ENCODE peak calls at places on chromosomes 6 and 20, in nine cellular contexts. F is IMR-90; J is A549; H is type B pancreatic cell; B is HFFc6; Z is nucleus accumbens; W is psoas muscle; V is effector memory CD8-positive, alpha-beta T cell; A is SK-MEL-5. Y is an unnamed sample.

GRCh38 chr20:2750343-2751251 is 49.8 kb downstream of the CPXM1 start:
- DNase-seq in J (peak), V (no peak), Z (no peak), F (peak), A (no peak), W (peak), H (no peak), B (peak), Y (peak)

GRCh38 chr6:136779682-136780081 is 12.6 kb downstream of the MAP3K5 start:
- DNase-seq in H (no peak), V (no peak), J (no peak), A (no peak), W (no peak), F (no peak), Z (no peak), B (no peak), Y (no peak)

GRCh38 chr6:132425176-132425575 is 23.9 kb upstream of the MOXD1 start:
- DNase-seq in H (no peak), W (no peak), A (no peak), F (no peak), V (no peak), Z (no peak), J (no peak), B (no peak), Y (no peak)

GRCh38 chr6:21005816-21006553 is 471.7 kb downstream of the CDKAL1 start:
- DNase-seq in A (peak), W (no peak), B (peak), Z (no peak), J (peak), V (no peak), F (peak), H (no peak), Y (no peak)

GRCh38 chr6:7101290-7101689 is 6.5 kb upstream of the RREB1 start:
- DNase-seq in J (no peak), H (no peak), A (no peak), Z (no peak), B (no peak), W (no peak), F (no peak), V (no peak), Y (peak)

GRCh38 chr6:75922226-75922625 is 150.2 kb downstream of the IMPG1 start:
- DNase-seq in Z (no peak), H (no peak), V (no peak), A (no peak), W (no peak), J (no peak), F (peak), B (peak), Y (no peak)

GRCh38 chr6:85458782-85459181 is 8.9 kb downstream of the NT5E start:
- DNase-seq in F (no peak), H (no peak), J (no peak), W (no peak), A (no peak), V (no peak), B (no peak), Z (no peak), Y (no peak)

GRCh38 chr20:6606651-6607050 is 160.8 kb upstream of the BMP2 start:
- DNase-seq in V (no peak), A (no peak), W (no peak), H (no peak), B (no peak), F (no peak), Z (no peak), J (no peak), Y (no peak)

GRCh38 chr6:45422541-45423110 is 44.9 kb upstream of the SUPT3H start:
- DNase-seq in Z (peak), H (no peak), F (peak), A (peak), W (peak), B (peak), V (peak), J (no peak), Y (peak)

GRCh38 chr6:142845624-142846458 is 99.1 kb downstream of the HIVEP2 start:
- DNase-seq in H (peak), F (peak), J (no peak), Z (peak), A (peak), V (peak), W (peak), B (peak), Y (peak)

GRCh38 chr6:75666590-75666989 is 64.9 kb downstream of the SENP6 start:
- DNase-seq in Z (no peak), B (no peak), W (no peak), J (no peak), A (no peak), F (no peak), V (no peak), H (no peak), Y (no peak)

GRCh38 chr6:4308354-4308753 is 173.0 kb upstream of the ECI2 start:
- DNase-seq in W (no peak), J (no peak), V (no peak), Z (no peak), B (no peak), H (no peak), F (peak), A (no peak), Y (no peak)

GRCh38 chr6:160418370-160418769 is 70.2 kb downstream of the SLC22A3 start:
- DNase-seq in H (no peak), W (no peak), A (no peak), Z (no peak), J (no peak), V (no peak), F (no peak), B (no peak), Y (no peak)